ENCODE peak calls at places on chromosomes 11 and 22, in ten cellular contexts. One of them, this sample, is unnamed.

GRCh38 chr11:108929241-108929640 is 264.4 kb downstream of the DDX10 start:
- DNase-seq in right lobe of liver: no peak
- DNase-seq in breast epithelium: no peak
- DNase-seq in A549: peak; percentile 92
- DNase-seq in tibial nerve: no peak
- DNase-seq in Peyer's patch: no peak
- DNase-seq in body of pancreas: no peak
- DNase-seq in HCT116: peak; percentile 8
- DNase-seq in testis: no peak
- DNase-seq in uterus: no peak
- DNase-seq in this sample: no peak

GRCh38 chr11:101195294-101195693 is 65.7 kb upstream of the PGR start:
- DNase-seq in right lobe of liver: no peak
- DNase-seq in breast epithelium: no peak
- DNase-seq in A549: no peak
- DNase-seq in tibial nerve: no peak
- DNase-seq in Peyer's patch: no peak
- DNase-seq in body of pancreas: no peak
- DNase-seq in HCT116: no peak
- DNase-seq in testis: no peak
- DNase-seq in uterus: no peak
- DNase-seq in this sample: no peak

GRCh38 chr11:86444981-86445380 is 70.3 kb downstream of the CCDC81 start:
- DNase-seq in right lobe of liver: no peak
- DNase-seq in breast epithelium: no peak
- DNase-seq in A549: no peak
- DNase-seq in tibial nerve: no peak
- DNase-seq in Peyer's patch: no peak
- DNase-seq in body of pancreas: no peak
- DNase-seq in HCT116: no peak
- DNase-seq in testis: no peak
- DNase-seq in uterus: no peak
- DNase-seq in this sample: no peak

GRCh38 chr22:46329616-46330015 is 5.9 kb upstream of the TRMU start:
- DNase-seq in right lobe of liver: peak; percentile 32
- DNase-seq in breast epithelium: no peak
- DNase-seq in A549: no peak
- DNase-seq in tibial nerve: no peak
- DNase-seq in Peyer's patch: no peak
- DNase-seq in body of pancreas: no peak
- DNase-seq in HCT116: no peak
- DNase-seq in testis: no peak
- DNase-seq in uterus: no peak
- DNase-seq in this sample: no peak

GRCh38 chr11:71451596-71452353 is 1.2 kb upstream of the NADSYN1 start:
- DNase-seq in right lobe of liver: peak; percentile 54
- DNase-seq in breast epithelium: no peak
- DNase-seq in A549: no peak
- DNase-seq in tibial nerve: no peak
- DNase-seq in Peyer's patch: peak; percentile 54
- DNase-seq in body of pancreas: peak; percentile 33
- DNase-seq in HCT116: no peak
- DNase-seq in testis: peak; percentile 62
- DNase-seq in uterus: no peak
- DNase-seq in this sample: no peak

GRCh38 chr22:44538071-44538470 is 40.0 kb upstream of the RTL6 start:
- DNase-seq in right lobe of liver: no peak
- DNase-seq in breast epithelium: no peak
- DNase-seq in A549: peak; percentile 21
- DNase-seq in tibial nerve: no peak
- DNase-seq in Peyer's patch: no peak
- DNase-seq in body of pancreas: no peak
- DNase-seq in HCT116: no peak
- DNase-seq in testis: no peak
- DNase-seq in uterus: no peak
- DNase-seq in this sample: no peak

GRCh38 chr22:37244922-37245722 is 1.1 kb upstream of the RAC2 start:
- DNase-seq in right lobe of liver: no peak
- DNase-seq in breast epithelium: no peak
- DNase-seq in A549: no peak
- DNase-seq in tibial nerve: no peak
- DNase-seq in Peyer's patch: peak; percentile 47
- DNase-seq in body of pancreas: no peak
- DNase-seq in HCT116: no peak
- DNase-seq in testis: no peak
- DNase-seq in uterus: no peak
- DNase-seq in this sample: no peak

GRCh38 chr11:124872741-124873140 is 7.5 kb downstream of the ROBO3 start:
- DNase-seq in right lobe of liver: no peak
- DNase-seq in breast epithelium: no peak
- DNase-seq in A549: no peak
- DNase-seq in tibial nerve: no peak
- DNase-seq in Peyer's patch: no peak
- DNase-seq in body of pancreas: no peak
- DNase-seq in HCT116: no peak
- DNase-seq in testis: no peak
- DNase-seq in uterus: no peak
- DNase-seq in this sample: no peak

GRCh38 chr11:115501895-115502589 is 2.2 kb downstream of the CADM1 start:
- DNase-seq in right lobe of liver: no peak
- DNase-seq in breast epithelium: no peak
- DNase-seq in A549: no peak
- DNase-seq in tibial nerve: no peak
- DNase-seq in Peyer's patch: no peak
- DNase-seq in body of pancreas: no peak
- DNase-seq in HCT116: no peak
- DNase-seq in testis: peak; percentile 28
- DNase-seq in uterus: no peak
- DNase-seq in this sample: no peak

GRCh38 chr11:34358258-34358665 is 452 bp upstream of the ABTB2 start:
- DNase-seq in right lobe of liver: peak; percentile 89
- DNase-seq in breast epithelium: peak; percentile 60
- DNase-seq in A549: peak; percentile 82
- DNase-seq in tibial nerve: peak; percentile 33
- DNase-seq in Peyer's patch: no peak
- DNase-seq in body of pancreas: peak; percentile 56
- DNase-seq in HCT116: peak; percentile 65
- DNase-seq in testis: peak; percentile 47
- DNase-seq in uterus: peak; percentile 80
- DNase-seq in this sample: peak; percentile 61

GRCh38 chr11:58621586-58622262 is 741 bp upstream of the CNTF start:
- DNase-seq in right lobe of liver: no peak
- DNase-seq in breast epithelium: no peak
- DNase-seq in A549: no peak
- DNase-seq in tibial nerve: no peak
- DNase-seq in Peyer's patch: no peak
- DNase-seq in body of pancreas: no peak
- DNase-seq in HCT116: no peak
- DNase-seq in testis: no peak
- DNase-seq in uterus: no peak
- DNase-seq in this sample: no peak

GRCh38 chr11:86938900-86939880 is 16.0 kb downstream of the FZD4 start:
- DNase-seq in right lobe of liver: no peak
- DNase-seq in breast epithelium: no peak
- DNase-seq in A549: peak; percentile 50
- DNase-seq in tibial nerve: peak; percentile 61
- DNase-seq in Peyer's patch: no peak
- DNase-seq in body of pancreas: no peak
- DNase-seq in HCT116: peak; percentile 37
- DNase-seq in testis: no peak
- DNase-seq in uterus: no peak
- DNase-seq in this sample: no peak

GRCh38 chr11:107606122-107606521 is 15.2 kb downstream of the ELMOD1 start:
- DNase-seq in right lobe of liver: no peak
- DNase-seq in breast epithelium: no peak
- DNase-seq in A549: no peak
- DNase-seq in tibial nerve: no peak
- DNase-seq in Peyer's patch: no peak
- DNase-seq in body of pancreas: no peak
- DNase-seq in HCT116: no peak
- DNase-seq in testis: no peak
- DNase-seq in uterus: no peak
- DNase-seq in this sample: no peak

GRCh38 chr11:126926376-126926791 is 74.2 kb downstream of the KIRREL3 start:
- DNase-seq in right lobe of liver: no peak
- DNase-seq in breast epithelium: no peak
- DNase-seq in A549: no peak
- DNase-seq in tibial nerve: no peak
- DNase-seq in Peyer's patch: no peak
- DNase-seq in body of pancreas: no peak
- DNase-seq in HCT116: no peak
- DNase-seq in testis: no peak
- DNase-seq in uterus: no peak
- DNase-seq in this sample: no peak

GRCh38 chr11:130806746-130807145 is 109.5 kb downstream of the SNX19 start:
- DNase-seq in right lobe of liver: no peak
- DNase-seq in breast epithelium: no peak
- DNase-seq in A549: no peak
- DNase-seq in tibial nerve: no peak
- DNase-seq in Peyer's patch: no peak
- DNase-seq in body of pancreas: no peak
- DNase-seq in HCT116: no peak
- DNase-seq in testis: no peak
- DNase-seq in uterus: no peak
- DNase-seq in this sample: no peak

GRCh38 chr11:111403021-111403725 is 24.1 kb upstream of the POU2AF1 start:
- DNase-seq in right lobe of liver: no peak
- DNase-seq in breast epithelium: no peak
- DNase-seq in A549: no peak
- DNase-seq in tibial nerve: no peak
- DNase-seq in Peyer's patch: no peak
- DNase-seq in body of pancreas: no peak
- DNase-seq in HCT116: no peak
- DNase-seq in testis: no peak
- DNase-seq in uterus: no peak
- DNase-seq in this sample: no peak

GRCh38 chr22:20424937-20425587 is 12.6 kb downstream of the SCARF2 start:
- DNase-seq in right lobe of liver: no peak
- DNase-seq in breast epithelium: no peak
- DNase-seq in A549: peak; percentile 27
- DNase-seq in tibial nerve: no peak
- DNase-seq in Peyer's patch: peak; percentile 49
- DNase-seq in body of pancreas: no peak
- DNase-seq in HCT116: no peak
- DNase-seq in testis: peak; percentile 84
- DNase-seq in uterus: peak; percentile 53
- DNase-seq in this sample: peak; percentile 62

GRCh38 chr22:35404176-35404575 is 4.2 kb downstream of the MCM5 start:
- DNase-seq in right lobe of liver: no peak
- DNase-seq in breast epithelium: no peak
- DNase-seq in A549: no peak
- DNase-seq in tibial nerve: no peak
- DNase-seq in Peyer's patch: no peak
- DNase-seq in body of pancreas: no peak
- DNase-seq in HCT116: no peak
- DNase-seq in testis: no peak
- DNase-seq in uterus: no peak
- DNase-seq in this sample: no peak
- TF ChIP-seq POLR2A in right lobe of liver: no peak
- TF ChIP-seq POLR2A in breast epithelium: no peak
- TF ChIP-seq POLR2A in A549: no peak
- TF ChIP-seq POLR2A in tibial nerve: no peak
- TF ChIP-seq POLR2A in Peyer's patch: no peak
- TF ChIP-seq POLR2A in body of pancreas: no peak
- TF ChIP-seq POLR2A in HCT116: no peak
- TF ChIP-seq POLR2A in testis: no peak
- TF ChIP-seq POLR2A in uterus: no peak
- TF ChIP-seq POLR2A in this sample: no peak

GRCh38 chr11:65083134-65083833 is 556 bp downstream of the CDCA5 start:
- DNase-seq in right lobe of liver: no peak
- DNase-seq in breast epithelium: no peak
- DNase-seq in A549: no peak
- DNase-seq in tibial nerve: no peak
- DNase-seq in Peyer's patch: no peak
- DNase-seq in body of pancreas: no peak
- DNase-seq in HCT116: no peak
- DNase-seq in testis: no peak
- DNase-seq in uterus: no peak
- DNase-seq in this sample: no peak

GRCh38 chr11:65084598-65085375 is 765 bp downstream of the ZFPL1 start:
- DNase-seq in right lobe of liver: no peak
- DNase-seq in breast epithelium: no peak
- DNase-seq in A549: no peak
- DNase-seq in tibial nerve: no peak
- DNase-seq in Peyer's patch: no peak
- DNase-seq in body of pancreas: no peak
- DNase-seq in HCT116: no peak
- DNase-seq in testis: no peak
- DNase-seq in uterus: no peak
- DNase-seq in this sample: no peak

GRCh38 chr11:65087216-65087615 is 3.2 kb downstream of the ZFPL1 start:
- DNase-seq in right lobe of liver: no peak
- DNase-seq in breast epithelium: no peak
- DNase-seq in A549: no peak
- DNase-seq in tibial nerve: no peak
- DNase-seq in Peyer's patch: no peak
- DNase-seq in body of pancreas: no peak
- DNase-seq in HCT116: no peak
- DNase-seq in testis: no peak
- DNase-seq in uterus: no peak
- DNase-seq in this sample: no peak

GRCh38 chr11:65086809-65087208 is 2.8 kb downstream of the ZFPL1 start:
- DNase-seq in right lobe of liver: no peak
- DNase-seq in breast epithelium: no peak
- DNase-seq in A549: no peak
- DNase-seq in tibial nerve: no peak
- DNase-seq in Peyer's patch: no peak
- DNase-seq in body of pancreas: no peak
- DNase-seq in HCT116: no peak
- DNase-seq in testis: no peak
- DNase-seq in uterus: no peak
- DNase-seq in this sample: no peak

GRCh38 chr11:65083834-65084597 is at the start of the genes CDCA5 and ZFPL1:
- DNase-seq in right lobe of liver: peak; percentile 96
- DNase-seq in breast epithelium: peak; percentile 96
- DNase-seq in A549: peak; percentile 96
- DNase-seq in tibial nerve: peak; percentile 94
- DNase-seq in Peyer's patch: peak; percentile 96
- DNase-seq in body of pancreas: peak; percentile 96
- DNase-seq in HCT116: peak; percentile 91
- DNase-seq in testis: peak; percentile 96
- DNase-seq in uterus: peak; percentile 96
- DNase-seq in this sample: peak; percentile 96
- TF ChIP-seq POLR2A in right lobe of liver: no peak
- TF ChIP-seq POLR2A in breast epithelium: peak; percentile 66
- TF ChIP-seq POLR2A in A549: peak; percentile 56
- TF ChIP-seq POLR2A in tibial nerve: peak; percentile 59
- TF ChIP-seq POLR2A in Peyer's patch: peak; percentile 54
- TF ChIP-seq POLR2A in body of pancreas: peak; percentile 44
- TF ChIP-seq POLR2A in HCT116: peak; percentile 49
- TF ChIP-seq POLR2A in testis: peak; percentile 7
- TF ChIP-seq POLR2A in uterus: no peak
- TF ChIP-seq POLR2A in this sample: peak; percentile 67

GRCh38 chr11:65710424-65710823 is 1.6 kb upstream of the KAT5 start:
- DNase-seq in right lobe of liver: no peak
- DNase-seq in breast epithelium: no peak
- DNase-seq in A549: no peak
- DNase-seq in tibial nerve: no peak
- DNase-seq in Peyer's patch: no peak
- DNase-seq in body of pancreas: no peak
- DNase-seq in HCT116: no peak
- DNase-seq in testis: no peak
- DNase-seq in uterus: no peak
- DNase-seq in this sample: no peak
- TF ChIP-seq POLR2A in right lobe of liver: no peak
- TF ChIP-seq POLR2A in breast epithelium: no peak
- TF ChIP-seq POLR2A in A549: no peak
- TF ChIP-seq POLR2A in tibial nerve: no peak
- TF ChIP-seq POLR2A in Peyer's patch: no peak
- TF ChIP-seq POLR2A in body of pancreas: no peak
- TF ChIP-seq POLR2A in HCT116: no peak
- TF ChIP-seq POLR2A in testis: no peak
- TF ChIP-seq POLR2A in uterus: no peak
- TF ChIP-seq POLR2A in this sample: no peak

GRCh38 chr11:441418-442274 is at the start of gene ANO9:
- DNase-seq in right lobe of liver: peak; percentile 54
- DNase-seq in breast epithelium: peak; percentile 50
- DNase-seq in A549: no peak
- DNase-seq in tibial nerve: no peak
- DNase-seq in Peyer's patch: peak; percentile 90
- DNase-seq in body of pancreas: peak; percentile 75
- DNase-seq in HCT116: no peak
- DNase-seq in testis: no peak
- DNase-seq in uterus: no peak
- DNase-seq in this sample: no peak
- TF ChIP-seq POLR2A in right lobe of liver: no peak
- TF ChIP-seq POLR2A in breast epithelium: no peak
- TF ChIP-seq POLR2A in A549: no peak
- TF ChIP-seq POLR2A in tibial nerve: no peak
- TF ChIP-seq POLR2A in Peyer's patch: peak; percentile 12
- TF ChIP-seq POLR2A in body of pancreas: no peak
- TF ChIP-seq POLR2A in HCT116: no peak
- TF ChIP-seq POLR2A in testis: no peak
- TF ChIP-seq POLR2A in uterus: no peak
- TF ChIP-seq POLR2A in this sample: no peak

This sample was measured in H54.